ENCODE peak calls at places on chromosomes 11 and 22, in five cellular contexts. W, K, O, I and Y are unnamed samples.

GRCh38 chr22:20639343-20639742 is 131.9 kb downstream of the MED15 start:
- DNase-seq in W (no peak), K (no peak), O (no peak), I (no peak), Y (no peak)

GRCh38 chr11:85745626-85746025 is 59.6 kb upstream of the CCDC89 start:
- DNase-seq in W (no peak), K (no peak), O (no peak), I (no peak), Y (no peak)

GRCh38 chr22:46405925-46406324 is 70.4 kb downstream of the TRMU start:
- DNase-seq in W (no peak), K (no peak), O (no peak), I (no peak), Y (no peak)

GRCh38 chr11:88414981-88415391 is 77.5 kb upstream of the CTSC start:
- DNase-seq in W (no peak), K (no peak), O (no peak), I (no peak), Y (no peak)

GRCh38 chr11:1761110-1761856 is 2.4 kb downstream of the CTSD start:
- DNase-seq in W (no peak), K (no peak), O (no peak), I (no peak), Y (no peak)

GRCh38 chr22:32237905-32238304 is 17.2 kb downstream of the SLC5A4 start:
- DNase-seq in W (no peak), K (no peak), O (no peak), I (no peak), Y (no peak)

GRCh38 chr11:117843666-117844484 is 19.3 kb upstream of the FXYD2 start:
- DNase-seq in W (peak), K (peak), O (peak), I (peak), Y (peak)

GRCh38 chr11:34356918-34357645 is 728 bp downstream of the ABTB2 start:
- DNase-seq in W (peak), K (no peak), O (peak), I (peak), Y (peak)

GRCh38 chr11:108592591-108593213 is 866 bp downstream of the EXPH5 start:
- DNase-seq in W (peak), K (peak), O (peak), I (peak), Y (peak)